ENCODE peak calls at places on chromosome 11, in ten cellular contexts. D, X, N, A, F, Y, C, B, G and R are unnamed samples.

GRCh38 chr11:34926101-34926830 is 9.8 kb downstream of the PDHX start:
- DNase-seq in D (no peak), X (no peak), N (peak), A (peak), F (no peak), Y (no peak), C (peak), B (no peak), G (no peak), R (peak)

GRCh38 chr11:119094816-119095065 is 6.9 kb downstream of the DPAGT1 start:
- DNase-seq in D (no peak), X (no peak), N (no peak), A (peak), F (peak), Y (peak), C (no peak), B (no peak), G (no peak), R (peak)

GRCh38 chr11:133710241-133710640 is 135.1 kb downstream of the SPATA19 start:
- DNase-seq in D (no peak), X (no peak), N (no peak), A (no peak), F (no peak), Y (no peak), C (no peak), B (peak), G (no peak), R (no peak)

GRCh38 chr11:92880391-92880790 is 89.1 kb upstream of the MTNR1B start:
- DNase-seq in D (no peak), X (no peak), N (no peak), A (peak), F (no peak), Y (no peak), C (no peak), B (no peak), G (no peak), R (no peak)

GRCh38 chr11:130798280-130798679 is 118.0 kb downstream of the SNX19 start:
- DNase-seq in D (no peak), X (no peak), N (no peak), A (peak), F (no peak), Y (no peak), C (no peak), B (no peak), G (no peak), R (peak)

GRCh38 chr11:111922803-111923202 is 4.1 kb downstream of the C11orf52 start:
- DNase-seq in D (no peak), X (no peak), N (no peak), A (peak), F (no peak), Y (no peak), C (no peak), B (no peak), G (no peak), R (peak)

GRCh38 chr11:131687291-131688055 is 317.1 kb downstream of the NTM start:
- DNase-seq in D (no peak), X (no peak), N (no peak), A (no peak), F (no peak), Y (no peak), C (no peak), B (peak), G (no peak), R (no peak)

GRCh38 chr11:103940542-103940941 is 95.9 kb upstream of the DDI1 start:
- DNase-seq in D (no peak), X (no peak), N (no peak), A (peak), F (no peak), Y (no peak), C (no peak), B (no peak), G (no peak), R (no peak)

GRCh38 chr11:111603633-111604130 is 1.4 kb downstream of the SIK2 start:
- DNase-seq in D (no peak), X (no peak), N (no peak), A (no peak), F (no peak), Y (no peak), C (no peak), B (no peak), G (no peak), R (no peak)

GRCh38 chr11:121681536-121681935 is 228.8 kb upstream of the SORL1-AS1 start:
- DNase-seq in D (no peak), X (no peak), N (no peak), A (no peak), F (no peak), Y (no peak), C (no peak), B (no peak), G (no peak), R (no peak)

GRCh38 chr11:33642461-33643166 is 58.0 kb downstream of the C11orf91 start:
- DNase-seq in D (no peak), X (no peak), N (no peak), A (no peak), F (no peak), Y (no peak), C (no peak), B (no peak), G (no peak), R (no peak)

GRCh38 chr11:130040281-130040940 is 29.3 kb upstream of the APLP2 start:
- DNase-seq in D (no peak), X (no peak), N (no peak), A (no peak), F (no peak), Y (no peak), C (no peak), B (no peak), G (no peak), R (no peak)

GRCh38 chr11:129423426-129423825 is 47.8 kb downstream of the BARX2 start:
- DNase-seq in D (no peak), X (no peak), N (no peak), A (no peak), F (no peak), Y (no peak), C (no peak), B (no peak), G (no peak), R (no peak)

GRCh38 chr11:131748146-131749050 is 378.0 kb downstream of the NTM start:
- DNase-seq in D (peak), X (peak), N (no peak), A (peak), F (peak), Y (no peak), C (no peak), B (peak), G (peak), R (peak)

GRCh38 chr11:45653277-45653676 is 12.1 kb downstream of the CHST1 start:
- DNase-seq in D (no peak), X (no peak), N (no peak), A (no peak), F (no peak), Y (no peak), C (no peak), B (no peak), G (no peak), R (no peak)

GRCh38 chr11:83008581-83008923 is 63.1 kb downstream of the RAB30 start:
- DNase-seq in D (no peak), X (no peak), N (no peak), A (peak), F (no peak), Y (no peak), C (no peak), B (no peak), G (no peak), R (no peak)

GRCh38 chr11:72321381-72321996 is 77.5 kb upstream of the PHOX2A start:
- DNase-seq in D (no peak), X (no peak), N (no peak), A (peak), F (no peak), Y (no peak), C (no peak), B (no peak), G (no peak), R (no peak)

GRCh38 chr11:15816270-15816871 is 540.0 kb downstream of the SOX6 start:
- DNase-seq in D (no peak), X (no peak), N (no peak), A (peak), F (no peak), Y (peak), C (no peak), B (no peak), G (no peak), R (no peak)

GRCh38 chr11:122007611-122008071 is 108.4 kb downstream of the BLID start:
- DNase-seq in D (no peak), X (no peak), N (no peak), A (peak), F (no peak), Y (no peak), C (no peak), B (no peak), G (no peak), R (peak)

GRCh38 chr11:71581826-71582225 is 849 bp downstream of the KRTAP5-11 start:
- DNase-seq in D (no peak), X (no peak), N (no peak), A (no peak), F (no peak), Y (no peak), C (no peak), B (no peak), G (no peak), R (no peak)

GRCh38 chr11:126969865-126970479 is 30.6 kb downstream of the KIRREL3 start:
- DNase-seq in D (no peak), X (no peak), N (no peak), A (peak), F (no peak), Y (no peak), C (no peak), B (no peak), G (peak), R (peak)

GRCh38 chr11:130891326-130891725 is 25.0 kb downstream of the SNX19 start:
- DNase-seq in D (no peak), X (no peak), N (no peak), A (peak), F (no peak), Y (no peak), C (no peak), B (no peak), G (no peak), R (no peak)

GRCh38 chr11:74208507-74208906 is 37.4 kb downstream of the PPME1 start:
- DNase-seq in D (no peak), X (no peak), N (no peak), A (no peak), F (no peak), Y (no peak), C (no peak), B (no peak), G (no peak), R (no peak)

GRCh38 chr11:13339196-13340153 is 61.9 kb downstream of the BMAL1 start:
- DNase-seq in D (no peak), X (no peak), N (peak), A (peak), F (peak), Y (no peak), C (no peak), B (no peak), G (no peak), R (no peak)

GRCh38 chr11:121664144-121664543 is 211.4 kb upstream of the SORL1-AS1 start:
- DNase-seq in D (no peak), X (no peak), N (no peak), A (no peak), F (no peak), Y (no peak), C (no peak), B (peak), G (no peak), R (no peak)

GRCh38 chr11:106988151-106988806 is 30.0 kb downstream of the GUCY1A2 start:
- DNase-seq in D (no peak), X (no peak), N (no peak), A (peak), F (no peak), Y (no peak), C (no peak), B (no peak), G (no peak), R (no peak)

GRCh38 chr11:106683435-106683834 is 334.8 kb downstream of the GUCY1A2 start:
- DNase-seq in D (no peak), X (no peak), N (no peak), A (no peak), F (no peak), Y (no peak), C (no peak), B (no peak), G (no peak), R (no peak)

GRCh38 chr11:77175021-77175842 is 47.2 kb downstream of the MYO7A start:
- DNase-seq in D (no peak), X (no peak), N (no peak), A (no peak), F (no peak), Y (no peak), C (no peak), B (no peak), G (no peak), R (no peak)

GRCh38 chr11:57791321-57792059 is 29.9 kb downstream of the CTNND1 start:
- DNase-seq in D (peak), X (no peak), N (no peak), A (no peak), F (no peak), Y (no peak), C (no peak), B (no peak), G (no peak), R (no peak)

GRCh38 chr11:119680899-119681370 is 48.1 kb downstream of the NECTIN1 start:
- DNase-seq in D (no peak), X (no peak), N (no peak), A (no peak), F (no peak), Y (no peak), C (no peak), B (no peak), G (no peak), R (no peak)

GRCh38 chr11:44561275-44561781 is 4.1 kb upstream of the CD82 start:
- DNase-seq in D (no peak), X (no peak), N (no peak), A (peak), F (no peak), Y (no peak), C (no peak), B (no peak), G (no peak), R (no peak)

GRCh38 chr11:2380807-2381350 is 3.8 kb downstream of the CD81 start:
- DNase-seq in D (no peak), X (no peak), N (peak), A (no peak), F (no peak), Y (peak), C (no peak), B (no peak), G (no peak), R (peak)

GRCh38 chr11:1565173-1565903 is 6.7 kb downstream of the DUSP8 start:
- DNase-seq in D (no peak), X (no peak), N (no peak), A (no peak), F (no peak), Y (no peak), C (no peak), B (no peak), G (no peak), R (no peak)

GRCh38 chr11:64864473-64865285 is 13.7 kb downstream of the EHD1 start:
- DNase-seq in D (peak), X (no peak), N (no peak), A (peak), F (no peak), Y (no peak), C (no peak), B (no peak), G (no peak), R (no peak)

GRCh38 chr11:70243912-70244652 is 26.4 kb upstream of the PPFIA1 start:
- DNase-seq in D (no peak), X (no peak), N (no peak), A (peak), F (no peak), Y (no peak), C (no peak), B (no peak), G (no peak), R (no peak)

GRCh38 chr11:17386331-17387084 is 2.0 kb downstream of the KCNJ11 start:
- DNase-seq in D (peak), X (no peak), N (no peak), A (peak), F (peak), Y (peak), C (no peak), B (no peak), G (no peak), R (no peak)